ENCODE peak calls at places on chromosome 13, in six cellular contexts. Y is epithelial cell of proximal tubule, F is head of caudate nucleus, D is type B pancreatic cell, Z is psoas muscle, H is LNCaP clone FGC. U is an unnamed sample.

GRCh38 chr13:50189450-50189849 is 174.2 kb downstream of the KCNRG start:
- DNase-seq in Y (no peak), F (no peak), D (no peak), Z (no peak), H (no peak), U (no peak)

GRCh38 chr13:51125495-51126226 is 14.6 kb upstream of the C13orf42 start:
- DNase-seq in Y (no peak), F (peak; percentile 49), D (no peak), Z (peak; percentile 29), H (peak; percentile 75), U (peak; percentile 77)

GRCh38 chr13:100610399-100611347 is 22.1 kb upstream of the GGACT start:
- DNase-seq in Y (no peak), F (no peak), D (no peak), Z (no peak), H (no peak), U (no peak)

GRCh38 chr13:113458218-113459065 is 5.2 kb upstream of the ADPRHL1 start:
- DNase-seq in Y (no peak), F (no peak), D (no peak), Z (no peak), H (no peak), U (no peak)

GRCh38 chr13:111166882-111167281 is 51.8 kb downstream of the ARHGEF7 start:
- DNase-seq in Y (no peak), F (no peak), D (no peak), Z (no peak), H (no peak), U (no peak)

GRCh38 chr13:35179494-35179893 is 237.4 kb downstream of the NBEA start:
- DNase-seq in Y (no peak), F (no peak), D (no peak), Z (no peak), H (peak; percentile 8), U (no peak)

GRCh38 chr13:28522871-28523270 is 27.9 kb upstream of the FLT1 start:
- DNase-seq in Y (no peak), F (no peak), D (no peak), Z (no peak), H (no peak), U (no peak)

GRCh38 chr13:113769881-113770280 is 10.9 kb downstream of the TMEM255B start:
- DNase-seq in Y (no peak), F (no peak), D (no peak), Z (no peak), H (no peak), U (no peak)

GRCh38 chr13:93290503-93290902 is 63.9 kb downstream of the GPC6 start:
- DNase-seq in Y (no peak), F (no peak), D (no peak), Z (no peak), H (no peak), U (no peak)

GRCh38 chr13:50529154-50529882 is 314.2 kb downstream of the DLEU7 start:
- DNase-seq in Y (peak; percentile 49), F (peak; percentile 80), D (no peak), Z (peak; percentile 86), H (peak; percentile 65), U (no peak)